ENCODE peak calls at places on chromosomes 4 and X, in six cellular contexts. One of them, this sample, is unnamed.

GRCh38 chr4:123599920-123600394 is 203.4 kb downstream of the SPRY1 start:
- DNase-seq in dorsolateral prefrontal cortex: peak; percentile 47
- DNase-seq in C1 segment of cervical spinal cord: peak; percentile 36
- DNase-seq in hepatic stellate cell: no peak
- DNase-seq in GF-D8: peak; percentile 97
- DNase-seq in GM13976: peak; percentile 39
- DNase-seq in this sample: no peak

GRCh38 chr4:155040031-155040430 is 168.4 kb upstream of the NPY2R start:
- DNase-seq in dorsolateral prefrontal cortex: no peak
- DNase-seq in hepatic stellate cell: no peak
- DNase-seq in GM13976: no peak
- DNase-seq in C1 segment of cervical spinal cord: no peak
- DNase-seq in GF-D8: no peak
- DNase-seq in this sample: no peak

GRCh38 chr4:172813359-172813923 is 355.2 kb upstream of the GALNT7 start:
- DNase-seq in GM13976: no peak
- DNase-seq in hepatic stellate cell: no peak
- DNase-seq in C1 segment of cervical spinal cord: no peak
- DNase-seq in dorsolateral prefrontal cortex: no peak
- DNase-seq in GF-D8: no peak
- DNase-seq in this sample: no peak

GRCh38 chr4:153466637-153467153 is 535 bp downstream of the TMEM131L start:
- DNase-seq in dorsolateral prefrontal cortex: no peak
- DNase-seq in C1 segment of cervical spinal cord: no peak
- DNase-seq in hepatic stellate cell: peak; percentile 35
- DNase-seq in GF-D8: no peak
- DNase-seq in GM13976: no peak
- DNase-seq in this sample: no peak

GRCh38 chrX:48573690-48574269 is 504 bp upstream of the RBM3 start:
- DNase-seq in GM13976: no peak
- DNase-seq in GF-D8: no peak
- DNase-seq in hepatic stellate cell: no peak
- DNase-seq in C1 segment of cervical spinal cord: no peak
- DNase-seq in dorsolateral prefrontal cortex: no peak
- DNase-seq in this sample: no peak

GRCh38 chr4:30953799-30954198 is 233.6 kb downstream of the PCDH7 start:
- DNase-seq in GF-D8: no peak
- DNase-seq in C1 segment of cervical spinal cord: no peak
- DNase-seq in hepatic stellate cell: no peak
- DNase-seq in dorsolateral prefrontal cortex: no peak
- DNase-seq in GM13976: no peak
- DNase-seq in this sample: no peak

GRCh38 chr4:163191999-163192398 is 25.3 kb upstream of the NAF1 start:
- DNase-seq in GF-D8: no peak
- DNase-seq in GM13976: no peak
- DNase-seq in dorsolateral prefrontal cortex: no peak
- DNase-seq in hepatic stellate cell: no peak
- DNase-seq in C1 segment of cervical spinal cord: no peak
- DNase-seq in this sample: no peak

GRCh38 chr4:153514001-153514526 is 47.9 kb downstream of the TMEM131L start:
- DNase-seq in dorsolateral prefrontal cortex: no peak
- DNase-seq in GF-D8: no peak
- DNase-seq in C1 segment of cervical spinal cord: no peak
- DNase-seq in hepatic stellate cell: no peak
- DNase-seq in GM13976: no peak
- DNase-seq in this sample: no peak

GRCh38 chr4:98094118-98094517 is 49.2 kb downstream of the STPG2 start:
- DNase-seq in GM13976: no peak
- DNase-seq in dorsolateral prefrontal cortex: no peak
- DNase-seq in C1 segment of cervical spinal cord: no peak
- DNase-seq in hepatic stellate cell: no peak
- DNase-seq in GF-D8: no peak
- DNase-seq in this sample: no peak

This sample was measured in osteocyte.